ENCODE peak calls at places on chromosomes 3 and 15, in five cellular contexts. Z is T1000, T is GM12865, D is T-helper 22 cell, S is LoVo. B is an unnamed sample.

GRCh38 chr3:8851703-8852102 is 82.3 kb upstream of the OXTR start:
- DNase-seq in Z (peak), T (no peak), D (no peak), S (no peak), B (no peak)

GRCh38 chr3:69410301-69410700 is 24.4 kb upstream of the FRMD4B start:
- DNase-seq in Z (peak), T (peak), D (peak), S (peak), B (peak)

GRCh38 chr15:53588773-53589172 is 170.7 kb downstream of the WDR72 start:
- DNase-seq in Z (peak), T (no peak), D (no peak), S (no peak), B (peak)

GRCh38 chr3:66039590-66039887 is 821 bp upstream of the MAGI1 start:
- DNase-seq in Z (no peak), T (no peak), D (no peak), S (peak), B (peak)

GRCh38 chr3:151468284-151468917 is 7.5 kb upstream of the IGSF10 start:
- DNase-seq in Z (peak), T (peak), D (no peak), S (peak), B (peak)

GRCh38 chr3:72375237-72376154 is 472.7 kb downstream of the SHQ1 start:
- DNase-seq in Z (no peak), T (peak), D (no peak), S (no peak), B (no peak)

GRCh38 chr15:33808720-33809119 is 159.6 kb upstream of the CHRM5 start:
- DNase-seq in Z (no peak), T (no peak), D (no peak), S (no peak), B (no peak)

GRCh38 chr3:129624347-129625070 is 18.0 kb upstream of the PLXND1 start:
- DNase-seq in Z (no peak), T (no peak), D (no peak), S (no peak), B (no peak)

GRCh38 chr3:24678021-24678420 is 183.4 kb upstream of the THRB start:
- DNase-seq in Z (no peak), T (no peak), D (no peak), S (peak), B (no peak)

B was measured in A549.